ENCODE peak calls at places on chromosomes 2 and 18, in six cellular contexts. T is mucosa of descending colon, B is WERI-Rb-1, D is GM12865, E is fibroblast of pulmonary artery, Y is ovary. U is an unnamed sample.

GRCh38 chr2:207254526-207255464 is 89.0 kb upstream of the KLF7 start:
- DNase-seq in T (no peak), B (no peak), D (no peak), E (peak; percentile 46), Y (no peak), U (peak; percentile 79)

GRCh38 chr2:192655916-192656315 is 461.2 kb upstream of the TMEFF2 start:
- DNase-seq in T (no peak), B (no peak), D (no peak), E (no peak), Y (no peak), U (no peak)

GRCh38 chr2:235394278-235394828 is 99.5 kb upstream of the AGAP1 start:
- DNase-seq in T (no peak), B (no peak), D (no peak), E (peak; percentile 54), Y (no peak), U (peak; percentile 79)

GRCh38 chr2:219368690-219369108 is 19.0 kb downstream of the DNPEP start:
- DNase-seq in T (no peak), B (no peak), D (no peak), E (peak; percentile 89), Y (no peak), U (peak; percentile 88)

GRCh38 chr2:11250400-11251277 is 93.8 kb downstream of the ROCK2 start:
- DNase-seq in T (no peak), B (no peak), D (no peak), E (peak; percentile 42), Y (no peak), U (peak; percentile 25)

GRCh38 chr18:76847926-76848325 is 25.6 kb downstream of the ZNF236 start:
- DNase-seq in T (no peak), B (no peak), D (no peak), E (no peak), Y (no peak), U (no peak)

GRCh38 chr2:191222507-191222906 is 22.7 kb upstream of the MYO1B start:
- DNase-seq in T (no peak), B (no peak), D (peak; percentile 45), E (peak; percentile 36), Y (no peak), U (peak; percentile 87)

GRCh38 chr2:98445708-98446577 is 1.3 kb downstream of the INPP4A start:
- DNase-seq in T (no peak), B (no peak), D (peak; percentile 34), E (no peak), Y (no peak), U (no peak)

GRCh38 chr2:233064526-233065199 is 4.5 kb downstream of the INPP5D start:
- DNase-seq in T (no peak), B (no peak), D (no peak), E (no peak), Y (no peak), U (peak; percentile 9)

GRCh38 chr2:80153151-80153550 is 151.4 kb downstream of the LRRTM1 start:
- DNase-seq in T (no peak), B (no peak), D (no peak), E (no peak), Y (no peak), U (no peak)

GRCh38 chr18:63736856-63737255 is 34.1 kb downstream of the SERPINB11 start:
- DNase-seq in T (no peak), B (no peak), D (no peak), E (no peak), Y (no peak), U (no peak)

GRCh38 chr2:46014911-46015654 is 282.1 kb upstream of the EPAS1 start:
- DNase-seq in T (no peak), B (no peak), D (no peak), E (peak; percentile 89), Y (no peak), U (peak; percentile 68)

GRCh38 chr18:79903071-79903635 is 48.3 kb downstream of the SLC66A2 start:
- DNase-seq in T (no peak), B (peak; percentile 8), D (no peak), E (no peak), Y (peak; percentile 18), U (no peak)

GRCh38 chr2:138742446-138743057 is 37.6 kb downstream of the NXPH2 start:
- DNase-seq in T (no peak), B (no peak), D (no peak), E (no peak), Y (no peak), U (no peak)

GRCh38 chr2:230358305-230358704 is 31.3 kb downstream of the SP140L start:
- DNase-seq in T (no peak), B (no peak), D (no peak), E (peak; percentile 33), Y (no peak), U (peak; percentile 30)

GRCh38 chr2:79770926-79771325 is 258.1 kb downstream of the CTNNA2 start:
- DNase-seq in T (no peak), B (no peak), D (no peak), E (no peak), Y (no peak), U (no peak)

GRCh38 chr2:73008261-73009159 is 63.0 kb downstream of the SFXN5 start:
- DNase-seq in T (no peak), B (no peak), D (no peak), E (no peak), Y (no peak), U (no peak)

GRCh38 chr18:72542993-72543361 is 1.2 kb downstream of the CBLN2 start:
- DNase-seq in T (no peak), B (peak; percentile 17), D (no peak), E (no peak), Y (no peak), U (no peak)

GRCh38 chr2:43605079-43605655 is 9.3 kb upstream of the THADA start:
- DNase-seq in T (peak; percentile 17), B (peak; percentile 69), D (peak; percentile 49), E (peak; percentile 72), Y (peak; percentile 35), U (peak; percentile 57)

GRCh38 chr2:87401726-87402345 is 346.1 kb upstream of the PLGLB2 start:
- DNase-seq in T (no peak), B (no peak), D (no peak), E (no peak), Y (no peak), U (no peak)

GRCh38 chr2:73035899-73036778 is 35.4 kb downstream of the SFXN5 start:
- DNase-seq in T (no peak), B (peak; percentile 51), D (no peak), E (no peak), Y (no peak), U (no peak)

GRCh38 chr2:110842048-110842447 is 109.7 kb downstream of the ACOXL start:
- DNase-seq in T (no peak), B (no peak), D (no peak), E (no peak), Y (no peak), U (no peak)

GRCh38 chr2:60513996-60514395 is 39.5 kb downstream of the BCL11A start:
- DNase-seq in T (no peak), B (no peak), D (no peak), E (no peak), Y (no peak), U (no peak)

GRCh38 chr2:102801098-102801718 is 39.4 kb downstream of the TMEM182 start:
- DNase-seq in T (peak; percentile 7), B (no peak), D (peak; percentile 14), E (peak; percentile 35), Y (no peak), U (peak; percentile 3)

GRCh38 chr2:115083711-115084110 is 641.3 kb downstream of the DPP10 start:
- DNase-seq in T (no peak), B (no peak), D (no peak), E (no peak), Y (no peak), U (no peak)

GRCh38 chr2:115083216-115083615 is 640.8 kb downstream of the DPP10 start:
- DNase-seq in T (peak; percentile 6), B (peak; percentile 72), D (no peak), E (no peak), Y (no peak), U (no peak)

DNA sequence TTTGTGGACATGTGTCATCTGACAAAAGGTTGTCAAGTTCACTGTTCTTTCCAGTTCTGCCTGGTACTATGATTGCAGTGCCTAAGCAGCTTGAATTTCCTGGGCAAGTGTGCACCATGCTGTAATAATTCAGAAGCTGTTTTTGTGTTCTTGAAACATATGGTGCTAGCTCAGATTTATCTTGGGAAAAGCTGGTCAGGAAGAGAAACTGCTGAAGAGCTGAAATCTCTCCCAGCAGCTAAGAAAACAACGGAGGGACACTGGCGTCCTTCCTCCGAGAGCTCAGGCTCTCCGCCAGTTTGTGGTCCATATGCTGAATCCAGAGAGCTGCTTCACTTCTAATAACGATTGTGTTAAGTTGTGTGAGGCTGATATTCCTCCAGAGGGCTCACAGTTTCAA is 642.0 kb downstream of the DPP10 start:
- DNase-seq in T (no peak), B (peak; percentile 78), D (no peak), E (no peak), Y (no peak), U (no peak)
- H3K4me3 ChIP-seq in T (no peak overlapping the region), B (peak overlapping the region; percentile 14), D (no peak overlapping the region), E (no peak overlapping the region), Y (no peak overlapping the region), U (no peak overlapping the region)

GRCh38 chr2:231923951-231924888 is 2.0 kb downstream of the NPPC start:
- DNase-seq in T (no peak), B (no peak), D (no peak), E (no peak), Y (no peak), U (no peak)
- TF ChIP-seq CTCF in T (no peak), B (no peak), D (no peak), E (no peak), Y (no peak), U (no peak)

DNA sequence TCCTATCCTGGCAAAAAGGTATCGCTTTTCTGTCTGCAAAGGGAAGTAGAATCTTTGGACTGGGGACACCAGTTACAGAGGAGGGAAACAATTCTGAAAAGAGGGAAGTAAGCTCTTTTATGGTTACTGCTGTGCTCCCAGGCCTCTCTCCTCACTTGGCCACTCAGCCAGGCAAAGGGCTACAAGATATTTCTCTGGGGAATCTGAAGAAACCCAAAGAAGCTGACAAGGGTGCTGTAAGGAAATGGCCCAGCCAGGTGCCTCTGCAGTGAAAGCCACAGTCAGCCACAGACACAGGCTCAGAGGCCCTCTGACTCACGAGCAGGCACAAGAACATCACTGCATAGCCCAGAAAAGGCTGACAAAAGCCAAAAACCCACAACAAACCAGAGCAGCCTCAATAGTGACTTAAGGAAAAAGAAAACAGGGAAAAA is 5.8 kb downstream of the HDLBP start:
- DNase-seq in T (peak; percentile 33), B (no peak), D (peak; percentile 89), E (peak; percentile 31), Y (no peak), U (peak; percentile 58)
- H3K4me3 ChIP-seq in T (no peak overlapping the region), B (no peak overlapping the region), D (peak overlapping the region; percentile 20), E (no peak overlapping the region), Y (no peak overlapping the region), U (no peak overlapping the region)

GRCh38 chr18:59917422-59917821 is 17.6 kb downstream of the PMAIP1 start:
- DNase-seq in T (no peak), B (no peak), D (no peak), E (peak; percentile 82), Y (no peak), U (no peak)
- TF ChIP-seq CTCF in T (no peak), B (no peak), D (no peak), E (no peak), Y (no peak), U (no peak)

U was measured in AG10803.